ENCODE peak calls at places on chromosomes 11 and 22, in seven cellular contexts. One of them, this sample, is unnamed.

GRCh38 chr22:21850660-21851059 is 16.8 kb downstream of the MAPK1 start:
- DNase-seq in suprapubic skin: no peak
- DNase-seq in cardiac fibroblast: no peak
- DNase-seq in AG10803: no peak
- DNase-seq in Calu3: no peak
- DNase-seq in A549: no peak
- DNase-seq in choroid plexus epithelial cell: no peak
- DNase-seq in this sample: no peak

GRCh38 chr11:77322926-77323590 is 21.6 kb upstream of the GDPD4 start:
- DNase-seq in suprapubic skin: no peak
- DNase-seq in cardiac fibroblast: peak; percentile 28
- DNase-seq in AG10803: peak; percentile 35
- DNase-seq in Calu3: no peak
- DNase-seq in A549: no peak
- DNase-seq in choroid plexus epithelial cell: no peak
- DNase-seq in this sample: no peak

GRCh38 chr11:119340335-119341221 is at the start of gene C1QTNF5:
- DNase-seq in suprapubic skin: peak; percentile 93
- DNase-seq in cardiac fibroblast: peak; percentile 39
- DNase-seq in AG10803: peak; percentile 84
- DNase-seq in Calu3: no peak
- DNase-seq in A549: no peak
- DNase-seq in choroid plexus epithelial cell: peak; percentile 27
- DNase-seq in this sample: no peak

GRCh38 chr11:16924462-16924825 is 89.8 kb downstream of the PLEKHA7 start:
- DNase-seq in suprapubic skin: no peak
- DNase-seq in cardiac fibroblast: no peak
- DNase-seq in AG10803: no peak
- DNase-seq in Calu3: no peak
- DNase-seq in A549: no peak
- DNase-seq in choroid plexus epithelial cell: no peak
- DNase-seq in this sample: peak; percentile 75

GRCh38 chr11:101974255-101974654 is 57.9 kb upstream of the ANGPTL5 start:
- DNase-seq in suprapubic skin: no peak
- DNase-seq in cardiac fibroblast: peak; percentile 30
- DNase-seq in AG10803: peak; percentile 33
- DNase-seq in Calu3: no peak
- DNase-seq in A549: no peak
- DNase-seq in choroid plexus epithelial cell: peak; percentile 42
- DNase-seq in this sample: no peak

GRCh38 chr11:58726594-58727414 is 4.9 kb downstream of the GLYAT start:
- DNase-seq in suprapubic skin: no peak
- DNase-seq in cardiac fibroblast: no peak
- DNase-seq in AG10803: no peak
- DNase-seq in Calu3: no peak
- DNase-seq in A549: no peak
- DNase-seq in choroid plexus epithelial cell: no peak
- DNase-seq in this sample: no peak

GRCh38 chr11:2213384-2213842 is 41.8 kb upstream of the TH start:
- DNase-seq in suprapubic skin: no peak
- DNase-seq in cardiac fibroblast: no peak
- DNase-seq in AG10803: no peak
- DNase-seq in Calu3: no peak
- DNase-seq in A549: no peak
- DNase-seq in choroid plexus epithelial cell: no peak
- DNase-seq in this sample: no peak

GRCh38 chr11:86735462-86736302 is 63.3 kb upstream of the ME3 start:
- DNase-seq in suprapubic skin: no peak
- DNase-seq in cardiac fibroblast: peak; percentile 89
- DNase-seq in AG10803: peak; percentile 82
- DNase-seq in Calu3: no peak
- DNase-seq in A549: peak; percentile 66
- DNase-seq in choroid plexus epithelial cell: peak; percentile 74
- DNase-seq in this sample: no peak

GRCh38 chr22:24363243-24363642 is 64.2 kb upstream of the ADORA2A start:
- DNase-seq in suprapubic skin: no peak
- DNase-seq in cardiac fibroblast: no peak
- DNase-seq in AG10803: no peak
- DNase-seq in Calu3: no peak
- DNase-seq in A549: no peak
- DNase-seq in choroid plexus epithelial cell: no peak
- DNase-seq in this sample: no peak

GRCh38 chr22:41092023-41092817 is at the start of gene EP300:
- DNase-seq in suprapubic skin: peak; percentile 92
- DNase-seq in cardiac fibroblast: peak; percentile 74
- DNase-seq in AG10803: peak; percentile 82
- DNase-seq in Calu3: peak; percentile 86
- DNase-seq in A549: peak; percentile 73
- DNase-seq in choroid plexus epithelial cell: peak; percentile 67
- DNase-seq in this sample: peak; percentile 91
- TF ChIP-seq CTCF in suprapubic skin: no peak
- TF ChIP-seq CTCF in cardiac fibroblast: peak; percentile 26
- TF ChIP-seq CTCF in AG10803: peak; percentile 34
- TF ChIP-seq CTCF in Calu3: peak; percentile 44
- TF ChIP-seq CTCF in A549: no peak
- TF ChIP-seq CTCF in choroid plexus epithelial cell: peak; percentile 27
- TF ChIP-seq CTCF in this sample: no peak

GRCh38 chr11:74701351-74701750 is 29.9 kb downstream of the CHRDL2 start:
- DNase-seq in suprapubic skin: no peak
- DNase-seq in cardiac fibroblast: peak; percentile 40
- DNase-seq in AG10803: no peak
- DNase-seq in Calu3: no peak
- DNase-seq in A549: no peak
- DNase-seq in choroid plexus epithelial cell: peak; percentile 41
- DNase-seq in this sample: no peak
- TF ChIP-seq CTCF in suprapubic skin: no peak
- TF ChIP-seq CTCF in cardiac fibroblast: peak; percentile 43
- TF ChIP-seq CTCF in AG10803: peak; percentile 32
- TF ChIP-seq CTCF in Calu3: no peak
- TF ChIP-seq CTCF in A549: peak; percentile 27
- TF ChIP-seq CTCF in choroid plexus epithelial cell: peak; percentile 50
- TF ChIP-seq CTCF in this sample: no peak

DNA sequence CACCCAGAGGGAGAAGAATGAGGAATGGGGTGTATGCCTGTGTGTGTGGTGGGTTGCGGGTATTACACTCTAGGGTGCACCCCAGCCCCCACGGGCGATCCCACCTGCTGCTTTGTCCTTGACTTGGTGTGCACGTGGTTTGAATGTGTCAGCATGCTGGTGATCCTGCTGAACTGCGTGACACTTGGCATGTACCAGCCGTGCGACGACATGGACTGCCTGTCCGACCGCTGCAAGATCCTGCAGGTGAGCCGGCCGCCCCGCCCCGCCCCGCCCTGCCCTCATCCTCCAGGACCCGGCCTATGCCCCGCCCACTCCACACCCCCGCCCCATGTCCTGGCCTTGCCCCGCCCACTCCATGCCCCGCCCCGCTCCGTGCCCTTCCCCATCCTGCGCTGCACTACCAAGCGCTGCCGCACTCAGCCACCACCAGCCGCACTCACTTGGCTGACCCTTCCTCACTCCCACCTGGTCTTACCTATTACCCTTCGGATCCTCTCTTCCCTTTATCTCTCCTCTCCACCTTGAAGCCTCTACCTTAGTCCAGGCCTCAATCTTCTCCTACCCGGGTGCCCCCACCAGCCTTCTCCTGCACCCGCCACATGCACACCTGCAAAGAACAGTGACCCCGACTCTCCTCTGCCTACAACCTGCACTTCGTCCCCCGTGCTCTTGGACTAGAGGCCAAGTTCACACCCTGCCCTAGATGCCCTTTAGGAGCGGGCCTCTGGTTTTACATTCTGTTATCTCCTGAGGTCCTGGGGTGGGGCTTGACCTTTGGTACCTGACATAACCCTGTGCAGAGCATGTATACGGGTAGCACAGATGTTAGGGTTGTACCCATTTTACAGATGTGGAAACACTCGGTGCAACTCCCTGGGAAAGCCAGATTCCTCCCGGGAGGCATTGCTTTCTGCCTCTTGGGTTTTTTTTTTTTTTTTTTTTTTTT is 27.7 kb downstream of the CACNA1I start:
- DNase-seq in suprapubic skin: no peak
- DNase-seq in cardiac fibroblast: no peak
- DNase-seq in AG10803: no peak
- DNase-seq in Calu3: peak; percentile 90
- DNase-seq in A549: peak; percentile 14
- DNase-seq in choroid plexus epithelial cell: no peak
- DNase-seq in this sample: peak; percentile 65
- TF ChIP-seq CTCF in suprapubic skin: no peak
- TF ChIP-seq CTCF in cardiac fibroblast: peak; percentile 7
- TF ChIP-seq CTCF in AG10803: no peak
- TF ChIP-seq CTCF in Calu3: no peak
- TF ChIP-seq CTCF in A549: no peak
- TF ChIP-seq CTCF in choroid plexus epithelial cell: peak; percentile 4
- TF ChIP-seq CTCF in this sample: no peak

DNA sequence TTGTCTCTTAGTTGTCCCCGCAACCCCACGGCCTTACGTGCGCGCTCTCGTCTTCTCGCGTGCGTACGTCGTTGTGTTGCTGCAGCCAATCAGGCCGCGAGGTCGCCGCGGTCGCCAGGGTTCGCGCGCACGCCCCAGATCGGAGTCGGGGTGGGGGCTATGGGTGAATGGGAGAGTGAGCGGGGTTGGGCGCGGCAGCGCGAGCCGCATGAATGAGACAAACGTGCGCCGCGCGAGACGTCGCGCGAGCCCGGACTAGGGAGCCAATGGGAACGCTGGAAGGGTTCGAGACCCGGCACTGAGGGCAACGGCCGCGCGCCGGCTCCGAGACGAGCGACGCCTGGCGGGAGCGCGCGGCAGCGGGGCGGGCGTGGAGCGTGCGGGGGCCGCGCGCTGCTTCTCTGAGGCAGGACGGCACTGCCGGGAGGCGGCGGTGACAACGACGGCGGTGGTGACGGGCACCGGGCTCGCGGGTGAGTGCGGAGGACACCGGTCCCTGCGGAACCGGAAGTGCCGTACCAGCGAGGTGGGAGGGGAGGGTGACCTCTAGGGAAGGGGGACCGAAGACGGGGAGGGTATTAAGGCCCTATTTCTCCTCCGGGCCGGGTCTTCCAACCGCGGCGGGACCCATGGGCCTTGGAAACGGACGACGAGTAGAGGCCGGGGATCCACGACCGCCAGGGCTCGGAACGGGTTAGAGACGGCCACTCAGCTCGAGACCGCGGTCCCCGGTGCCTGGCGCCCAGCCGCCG is at the start of gene ZDHHC5:
- DNase-seq in suprapubic skin: peak; percentile 100
- DNase-seq in cardiac fibroblast: peak; percentile 100
- DNase-seq in AG10803: peak; percentile 100
- DNase-seq in Calu3: peak; percentile 99
- DNase-seq in A549: peak; percentile 99
- DNase-seq in choroid plexus epithelial cell: peak; percentile 100
- DNase-seq in this sample: peak; percentile 98
- TF ChIP-seq CTCF in suprapubic skin: peak; percentile 42
- TF ChIP-seq CTCF in cardiac fibroblast: no peak
- TF ChIP-seq CTCF in AG10803: peak; percentile 24
- TF ChIP-seq CTCF in Calu3: peak; percentile 55
- TF ChIP-seq CTCF in A549: no peak
- TF ChIP-seq CTCF in choroid plexus epithelial cell: peak; percentile 15
- TF ChIP-seq CTCF in this sample: peak; percentile 30

GRCh38 chr11:115503886-115504278 is 333 bp downstream of the CADM1 start:
- DNase-seq in suprapubic skin: no peak
- DNase-seq in cardiac fibroblast: no peak
- DNase-seq in AG10803: no peak
- DNase-seq in Calu3: no peak
- DNase-seq in A549: peak; percentile 28
- DNase-seq in choroid plexus epithelial cell: no peak
- DNase-seq in this sample: no peak

GRCh38 chr11:115504279-115505158 is at the start of gene CADM1:
- DNase-seq in suprapubic skin: peak; percentile 95
- DNase-seq in cardiac fibroblast: peak; percentile 64
- DNase-seq in AG10803: peak; percentile 76
- DNase-seq in Calu3: peak; percentile 6
- DNase-seq in A549: peak; percentile 70
- DNase-seq in choroid plexus epithelial cell: peak; percentile 60
- DNase-seq in this sample: peak; percentile 84

GRCh38 chr11:115501895-115502589 is 2.2 kb downstream of the CADM1 start:
- DNase-seq in suprapubic skin: no peak
- DNase-seq in cardiac fibroblast: no peak
- DNase-seq in AG10803: no peak
- DNase-seq in Calu3: no peak
- DNase-seq in A549: no peak
- DNase-seq in choroid plexus epithelial cell: no peak
- DNase-seq in this sample: peak; percentile 27

GRCh38 chr11:115502636-115503082 is 1.6 kb downstream of the CADM1 start:
- DNase-seq in suprapubic skin: peak; percentile 57
- DNase-seq in cardiac fibroblast: no peak
- DNase-seq in AG10803: no peak
- DNase-seq in Calu3: no peak
- DNase-seq in A549: no peak
- DNase-seq in choroid plexus epithelial cell: no peak
- DNase-seq in this sample: no peak

GRCh38 chr11:115503083-115503885 is 931 bp downstream of the CADM1 start:
- DNase-seq in suprapubic skin: peak; percentile 78
- DNase-seq in cardiac fibroblast: peak; percentile 15
- DNase-seq in AG10803: peak; percentile 39
- DNase-seq in Calu3: peak; percentile 5
- DNase-seq in A549: peak; percentile 21
- DNase-seq in choroid plexus epithelial cell: peak; percentile 15
- DNase-seq in this sample: peak; percentile 67
- TF ChIP-seq CTCF in suprapubic skin: no peak
- TF ChIP-seq CTCF in cardiac fibroblast: peak; percentile 6
- TF ChIP-seq CTCF in AG10803: peak; percentile 36
- TF ChIP-seq CTCF in Calu3: no peak
- TF ChIP-seq CTCF in A549: peak; percentile 47
- TF ChIP-seq CTCF in choroid plexus epithelial cell: peak; percentile 38
- TF ChIP-seq CTCF in this sample: peak; percentile 30

This sample was measured in GM20000.